ENCODE peak calls at places on chromosome 5, in eight cellular contexts. Z, A, G, N, M, P, H and D are unnamed samples. For H3K4me1, the result is how much of the 10 kb centered on the place peaks cover.

GRCh38 chr5:12614608-12615007 is 710.4 kb upstream of the CTNND2 start:
- DNase-seq in Z (no peak), A (no peak), G (no peak), N (no peak), M (no peak), P (no peak), H (no peak), D (no peak)

GRCh38 chr5:134024811-134025210 is 20.0 kb upstream of the VDAC1 start:
- DNase-seq in Z (no peak), A (no peak), G (no peak), N (no peak), M (no peak), P (no peak), H (no peak), D (no peak)

GRCh38 chr5:82494942-82495341 is 216.8 kb upstream of the RPS23 start:
- DNase-seq in Z (no peak), A (no peak), G (no peak), N (no peak), M (peak), P (no peak), H (no peak), D (no peak)

GRCh38 chr5:175778951-175779475 is 92.4 kb upstream of the CPLX2 start:
- DNase-seq in Z (no peak), A (peak), G (no peak), N (no peak), M (peak), P (no peak), H (no peak), D (no peak)

GRCh38 chr5:143606043-143606752 is 202.7 kb upstream of the NR3C1 start:
- DNase-seq in Z (no peak), A (no peak), G (no peak), N (no peak), M (peak), P (no peak), H (no peak), D (no peak)

GRCh38 chr5:157748740-157749461 is 5.4 kb downstream of the LSM11 start:
- DNase-seq in Z (no peak), A (peak), G (no peak), N (no peak), M (peak), P (no peak), H (no peak), D (no peak)

GRCh38 chr5:170747851-170748250 is 35.7 kb upstream of the GABRP start:
- DNase-seq in Z (no peak), A (no peak), G (no peak), N (no peak), M (no peak), P (peak), H (no peak), D (no peak)

GRCh38 chr5:153496835-153497234 is 6.4 kb downstream of the GRIA1 start:
- DNase-seq in Z (no peak), A (peak), G (no peak), N (no peak), M (peak), P (peak), H (no peak), D (no peak)

GRCh38 chr5:139635606-139636206 is 12.4 kb upstream of the CXXC5 start:
- DNase-seq in Z (peak), A (peak), G (peak), N (peak), M (peak), P (peak), H (no peak), D (peak)

GRCh38 chr5:168776023-168776422 is 196.9 kb upstream of the PANK3 start:
- DNase-seq in Z (no peak), A (no peak), G (no peak), N (no peak), M (no peak), P (no peak), H (no peak), D (no peak)

GRCh38 chr5:5335708-5336211 is 86.7 kb upstream of the ICE1 start:
- DNase-seq in Z (no peak), A (peak), G (no peak), N (no peak), M (peak), P (peak), H (no peak), D (no peak)

GRCh38 chr5:144125163-144125726 is 45.2 kb downstream of the YIPF5 start:
- DNase-seq in Z (no peak), A (peak), G (no peak), N (no peak), M (no peak), P (peak), H (no peak), D (no peak)

GRCh38 chr5:151870820-151871219 is 53.8 kb downstream of the GLRA1 start:
- DNase-seq in Z (no peak), A (peak), G (no peak), N (no peak), M (peak), P (peak), H (no peak), D (no peak)

GRCh38 chr5:61572959-61573358 is 240.9 kb downstream of the ZSWIM6 start:
- DNase-seq in Z (no peak), A (no peak), G (no peak), N (no peak), M (no peak), P (no peak), H (no peak), D (no peak)

GRCh38 chr5:170885281-170885680 is 23.5 kb downstream of the RANBP17 start:
- DNase-seq in Z (no peak), A (peak), G (no peak), N (no peak), M (no peak), P (no peak), H (no peak), D (no peak)

GRCh38 chr5:140565024-140565779 is 574 bp downstream of the SLC35A4 start:
- DNase-seq in Z (no peak), A (peak), G (no peak), N (no peak), M (peak), P (no peak), H (no peak), D (no peak)

GRCh38 chr5:10762776-10763500 is 1.9 kb upstream of the DAP start:
- DNase-seq in Z (no peak), A (no peak), G (no peak), N (no peak), M (no peak), P (no peak), H (no peak), D (no peak)

GRCh38 chr5:177500685-177501522 is 3.5 kb upstream of the PDLIM7 start:
- DNase-seq in Z (peak), A (peak), G (peak), N (peak), M (peak), P (peak), H (peak), D (peak)

GRCh38 chr5:137405393-137405792 is 93.7 kb downstream of the SPOCK1 start:
- DNase-seq in Z (no peak), A (no peak), G (no peak), N (no peak), M (no peak), P (peak), H (no peak), D (no peak)

GRCh38 chr5:132363431-132364112 is 5.9 kb upstream of the SLC22A5 start:
- DNase-seq in Z (no peak), A (peak), G (no peak), N (no peak), M (peak), P (no peak), H (no peak), D (peak)

GRCh38 chr5:108481355-108481931 is 99.5 kb upstream of the FBXL17 start:
- DNase-seq in Z (no peak), A (peak), G (no peak), N (no peak), M (peak), P (peak), H (no peak), D (no peak)

GRCh38 chr5:10363519-10364185 is 10.2 kb downstream of the MARCHF6 start:
- DNase-seq in Z (no peak), A (no peak), G (no peak), N (no peak), M (no peak), P (no peak), H (no peak), D (no peak)

GRCh38 chr5:10704949-10705621 is 55.9 kb downstream of the DAP start:
- DNase-seq in Z (no peak), A (peak), G (no peak), N (no peak), M (peak), P (peak), H (no peak), D (no peak)

GRCh38 chr5:27682600-27682999 is 644.2 kb upstream of the CDH9 start:
- DNase-seq in Z (no peak), A (no peak), G (no peak), N (no peak), M (peak), P (peak), H (no peak), D (no peak)

GRCh38 chr5:95962785-95963184 is 1.1 kb upstream of the ELL2 start:
- DNase-seq in Z (no peak), A (no peak), G (no peak), N (no peak), M (no peak), P (peak), H (no peak), D (no peak)

GRCh38 chr5:127959152-127959764 is 124.3 kb upstream of the SLC12A2 start:
- DNase-seq in Z (peak), A (peak), G (peak), N (peak), M (peak), P (no peak), H (no peak), D (no peak)

GRCh38 chr5:143442398-143442797 is 38.9 kb upstream of the NR3C1 start:
- DNase-seq in Z (no peak), A (peak), G (no peak), N (no peak), M (no peak), P (no peak), H (no peak), D (no peak)

GRCh38 chr5:42632501-42632900 is 124.1 kb upstream of the CCDC152 start:
- DNase-seq in Z (no peak), A (no peak), G (no peak), N (no peak), M (no peak), P (peak), H (no peak), D (no peak)

GRCh38 chr5:54905942-54906537 is 79.4 kb downstream of the ESM1 start:
- DNase-seq in Z (no peak), A (peak), G (peak), N (peak), M (peak), P (peak), H (peak), D (no peak)

GRCh38 chr5:78574157-78574673 is 74.4 kb downstream of the LHFPL2 start:
- DNase-seq in Z (no peak), A (no peak), G (no peak), N (peak), M (no peak), P (no peak), H (no peak), D (no peak)

GRCh38 chr5:107384256-107384655 is 286.5 kb downstream of the EFNA5 start:
- DNase-seq in Z (no peak), A (no peak), G (no peak), N (no peak), M (peak), P (no peak), H (no peak), D (no peak)

GRCh38 chr5:1975406-1975715 is 92.6 kb upstream of the IRX4 start:
- DNase-seq in Z (no peak), A (no peak), G (no peak), N (no peak), M (no peak), P (no peak), H (no peak), D (no peak)

GRCh38 chr5:10077721-10078551 is 171.8 kb downstream of the ATPSCKMT start:
- DNase-seq in Z (no peak), A (peak), G (no peak), N (no peak), M (no peak), P (no peak), H (no peak), D (no peak)

GRCh38 chr5:175773534-175774070 is 97.8 kb upstream of the CPLX2 start:
- DNase-seq in Z (no peak), A (no peak), G (no peak), N (no peak), M (no peak), P (peak), H (no peak), D (no peak)

GRCh38 chr5:154487541-154487940 is 9.5 kb upstream of the HAND1 start:
- DNase-seq in Z (no peak), A (no peak), G (no peak), N (no peak), M (no peak), P (no peak), H (no peak), D (no peak)

GRCh38 chr5:83035373-83036170 is 41.6 kb downstream of the TMEM167A start:
- DNase-seq in Z (peak), A (no peak), G (peak), N (no peak), M (no peak), P (no peak), H (no peak), D (no peak)

GRCh38 chr5:161230222-161230621 is 316.3 kb downstream of the GABRB2 start:
- DNase-seq in Z (no peak), A (no peak), G (no peak), N (no peak), M (no peak), P (peak), H (no peak), D (no peak)

GRCh38 chr5:126872558-126873349 is 95.8 kb downstream of the LMNB1 start:
- DNase-seq in Z (no peak), A (no peak), G (no peak), N (no peak), M (no peak), P (no peak), H (no peak), D (no peak)

GRCh38 chr5:179233909-179234562 is 111.2 kb downstream of the ADAMTS2 start:
- DNase-seq in Z (no peak), A (no peak), G (no peak), N (peak), M (no peak), P (no peak), H (no peak), D (no peak)

GRCh38 chr5:149205625-149206523 is 64.6 kb downstream of the ABLIM3 start:
- DNase-seq in Z (no peak), A (peak), G (peak), N (peak), M (peak), P (no peak), H (no peak), D (no peak)
- H3K4me1 ChIP-seq in Z (half or more), A (under half), G (under half), N (under half), M (under half), P (under half), H (under half), D (under half)

DNA sequence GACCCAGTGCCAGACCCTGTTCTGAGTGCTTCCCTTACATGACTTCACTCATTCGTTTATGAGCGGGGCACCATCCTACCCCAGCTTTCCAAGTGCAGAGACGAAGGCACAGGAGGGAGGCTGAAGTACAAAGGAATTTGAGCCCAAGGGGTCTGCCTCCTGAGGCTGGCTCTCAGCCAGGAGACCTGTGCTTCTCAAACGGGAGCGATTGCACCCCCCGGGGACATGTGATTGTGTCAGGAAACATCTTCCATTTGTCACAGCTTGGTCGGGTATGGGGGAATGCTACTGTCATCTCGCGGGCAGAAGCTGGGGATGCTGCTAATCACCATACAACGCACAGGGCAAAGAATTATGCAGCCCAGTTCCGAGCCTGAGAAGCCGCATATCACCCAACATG is 23.9 kb downstream of the ADCY2 start:
- DNase-seq in Z (no peak), A (no peak), G (no peak), N (no peak), M (no peak), P (peak), H (no peak), D (no peak)
- H3K4me3 ChIP-seq in Z (no peak), A (no peak), G (no peak), N (no peak), M (no peak), P (no peak), H (no peak), D (no peak)

GRCh38 chr5:135369952-135370351 is 29.1 kb downstream of the MACROH2A1 start:
- DNase-seq in Z (no peak), A (no peak), G (no peak), N (no peak), M (no peak), P (no peak), H (no peak), D (no peak)
- H3K4me1 ChIP-seq in Z (under half), A (under half), G (half or more), N (under half), M (under half), P (under half), H (under half), D (under half)

DNA sequence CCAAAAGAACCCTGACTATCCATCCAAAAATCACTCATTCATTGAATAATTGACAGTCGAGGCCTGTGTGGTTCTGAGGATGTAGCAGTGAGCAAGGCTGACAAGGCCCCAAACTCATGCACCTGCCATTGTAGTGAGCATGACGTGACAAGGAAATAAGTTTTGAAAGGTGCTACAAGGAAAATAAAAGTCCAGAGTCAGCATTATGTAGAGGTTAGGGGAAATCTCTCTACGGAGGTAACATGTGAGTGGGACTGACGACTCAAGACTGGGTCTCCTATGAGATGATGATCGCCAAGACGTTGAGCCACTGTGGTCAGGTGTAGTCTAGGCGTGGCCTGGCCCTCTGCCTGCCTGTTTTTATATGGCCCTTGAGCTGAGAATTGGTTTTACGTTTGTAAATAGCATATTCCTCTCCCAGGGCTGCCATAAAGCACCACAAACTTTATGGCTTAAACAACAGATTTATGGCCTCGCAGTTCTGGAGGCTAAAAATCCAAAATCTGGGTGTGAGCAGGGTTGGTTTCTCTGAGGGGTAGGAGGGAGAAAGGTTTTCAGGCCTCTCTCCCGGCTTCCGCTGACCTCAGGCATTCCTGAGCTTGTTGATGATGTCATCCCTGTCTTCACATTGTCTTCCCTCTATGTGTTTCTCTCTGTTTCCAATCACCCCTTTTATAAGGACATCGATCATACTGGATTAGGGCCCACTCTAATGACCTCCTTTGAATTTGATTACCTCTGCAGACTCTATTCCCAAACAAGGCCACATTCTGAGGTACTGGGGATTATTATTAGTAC is 206.4 kb upstream of the EGFLAM start:
- DNase-seq in Z (no peak), A (no peak), G (no peak), N (no peak), M (no peak), P (peak), H (no peak), D (no peak)
- H3K4me3 ChIP-seq in Z (no peak), A (no peak), G (no peak), N (no peak), M (no peak), P (no peak), H (no peak), D (no peak)

GRCh38 chr5:166624573-166624972 is 1666.9 kb upstream of the WWC1 start:
- DNase-seq in Z (no peak), A (peak), G (no peak), N (no peak), M (no peak), P (peak), H (no peak), D (no peak)
- H3K4me1 ChIP-seq in Z (under half), A (under half), G (under half), N (under half), M (under half), P (under half), H (under half), D (under half)

GRCh38 chr5:87022415-87022814 is 245.3 kb upstream of the RASA1 start:
- DNase-seq in Z (no peak), A (no peak), G (no peak), N (no peak), M (no peak), P (no peak), H (no peak), D (no peak)

GRCh38 chr5:87015908-87016307 is 251.8 kb upstream of the RASA1 start:
- DNase-seq in Z (no peak), A (no peak), G (no peak), N (no peak), M (peak), P (no peak), H (no peak), D (no peak)

DNA sequence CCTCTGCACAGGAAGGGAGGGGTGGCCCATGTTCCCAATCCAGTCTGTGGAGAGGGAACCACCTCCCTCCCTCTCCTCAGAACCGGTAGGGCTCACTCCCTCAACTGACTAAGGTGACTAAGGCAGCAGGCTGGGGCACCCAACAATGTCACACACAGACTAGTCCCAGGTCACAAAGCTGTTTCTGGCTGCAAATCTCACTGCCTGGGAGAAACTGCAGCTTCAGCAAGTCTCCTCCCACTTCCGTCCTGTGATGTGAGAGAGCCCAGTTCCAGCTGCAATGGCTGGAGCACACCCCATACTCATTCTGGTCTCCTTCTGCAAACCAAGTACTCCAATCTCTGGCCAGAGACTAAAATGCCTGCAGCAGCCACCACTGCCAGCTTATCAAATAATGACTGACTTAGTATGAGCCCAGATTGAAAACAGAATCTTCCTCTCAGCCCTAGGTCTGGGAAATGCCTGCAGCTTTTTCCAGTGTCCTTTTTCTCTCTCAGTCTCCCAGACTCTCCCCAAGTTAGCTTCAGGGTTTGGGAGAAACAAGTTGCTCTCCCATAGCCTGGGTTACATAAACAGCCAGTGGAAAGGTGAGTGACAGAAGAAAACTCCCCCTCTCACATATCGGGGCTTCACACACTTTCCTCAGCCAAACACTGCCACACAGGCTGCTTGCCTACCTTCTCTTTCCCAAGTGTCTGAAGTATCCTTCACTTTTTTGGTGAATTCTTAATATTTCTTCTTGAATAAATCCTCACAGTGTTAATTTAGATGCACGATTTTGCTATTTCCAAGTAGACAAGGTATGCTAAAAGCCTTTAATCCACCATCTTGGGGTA is 247.4 kb upstream of the RASA1 start:
- DNase-seq in Z (peak), A (peak), G (no peak), N (peak), M (peak), P (peak), H (no peak), D (no peak)
- H3K4me3 ChIP-seq in Z (no peak), A (no peak), G (no peak), N (no peak), M (no peak), P (no peak), H (no peak), D (peak)